ENCODE peak calls at places on chromosomes 12 and 14, in eight cellular contexts. One of them, this sample, is unnamed.
A peak's percentile ranks its signal among the peaks of the same experiment; 100 is the strongest.

GRCh38 chr14:100025111-100025510 is 40.1 kb upstream of the EVL start:
- DNase-seq in uterus: no peak
- DNase-seq in HepG2: peak; percentile 35
- DNase-seq in pulmonary artery endothelial cell: no peak
- DNase-seq in WERI-Rb-1: peak; percentile 64
- DNase-seq in amniotic epithelial cell: peak; percentile 68
- DNase-seq in stimulated activated CD4-positive, alpha-beta T cell treated with anti-CD3 and anti-CD28 coated beads, Interleukin-1b, Interleukin-23, amount 100 ng/mL, for 48 hours: peak; percentile 30
- DNase-seq in ovary: no peak
- DNase-seq in this sample: peak; percentile 25

GRCh38 chr12:75945581-75945980 is 86.0 kb downstream of the PHLDA1 start:
- DNase-seq in pulmonary artery endothelial cell: no peak
- DNase-seq in stimulated activated CD4-positive, alpha-beta T cell treated with anti-CD3 and anti-CD28 coated beads, Interleukin-1b, Interleukin-23, amount 100 ng/mL, for 48 hours: no peak
- DNase-seq in amniotic epithelial cell: peak; percentile 54
- DNase-seq in uterus: no peak
- DNase-seq in HepG2: no peak
- DNase-seq in WERI-Rb-1: no peak
- DNase-seq in ovary: no peak
- DNase-seq in this sample: no peak

GRCh38 chr14:24298892-24299254 is 707 bp downstream of the DHRS1 start:
- DNase-seq in WERI-Rb-1: peak; percentile 33
- DNase-seq in uterus: no peak
- DNase-seq in HepG2: peak; percentile 82
- DNase-seq in ovary: no peak
- DNase-seq in amniotic epithelial cell: peak; percentile 68
- DNase-seq in pulmonary artery endothelial cell: no peak
- DNase-seq in stimulated activated CD4-positive, alpha-beta T cell treated with anti-CD3 and anti-CD28 coated beads, Interleukin-1b, Interleukin-23, amount 100 ng/mL, for 48 hours: peak; percentile 26
- DNase-seq in this sample: no peak

GRCh38 chr12:113688313-113688712 is 216.6 kb upstream of the LHX5 start:
- DNase-seq in stimulated activated CD4-positive, alpha-beta T cell treated with anti-CD3 and anti-CD28 coated beads, Interleukin-1b, Interleukin-23, amount 100 ng/mL, for 48 hours: no peak
- DNase-seq in HepG2: no peak
- DNase-seq in uterus: no peak
- DNase-seq in pulmonary artery endothelial cell: no peak
- DNase-seq in WERI-Rb-1: no peak
- DNase-seq in ovary: no peak
- DNase-seq in amniotic epithelial cell: no peak
- DNase-seq in this sample: no peak

GRCh38 chr12:52243774-52244614 is 11.0 kb downstream of the KRT7 start:
- DNase-seq in ovary: peak; percentile 55
- DNase-seq in WERI-Rb-1: no peak
- DNase-seq in uterus: peak; percentile 67
- DNase-seq in amniotic epithelial cell: peak; percentile 87
- DNase-seq in HepG2: peak; percentile 13
- DNase-seq in pulmonary artery endothelial cell: peak; percentile 43
- DNase-seq in stimulated activated CD4-positive, alpha-beta T cell treated with anti-CD3 and anti-CD28 coated beads, Interleukin-1b, Interleukin-23, amount 100 ng/mL, for 48 hours: peak; percentile 80
- DNase-seq in this sample: peak; percentile 74

GRCh38 chr12:47878293-47878917 is 26.4 kb downstream of the VDR start:
- DNase-seq in pulmonary artery endothelial cell: no peak
- DNase-seq in stimulated activated CD4-positive, alpha-beta T cell treated with anti-CD3 and anti-CD28 coated beads, Interleukin-1b, Interleukin-23, amount 100 ng/mL, for 48 hours: no peak
- DNase-seq in HepG2: no peak
- DNase-seq in uterus: no peak
- DNase-seq in ovary: no peak
- DNase-seq in amniotic epithelial cell: no peak
- DNase-seq in WERI-Rb-1: no peak
- DNase-seq in this sample: no peak

GRCh38 chr14:80456200-80456599 is 244.9 kb upstream of the DIO2 start:
- DNase-seq in ovary: no peak
- DNase-seq in uterus: no peak
- DNase-seq in HepG2: no peak
- DNase-seq in stimulated activated CD4-positive, alpha-beta T cell treated with anti-CD3 and anti-CD28 coated beads, Interleukin-1b, Interleukin-23, amount 100 ng/mL, for 48 hours: no peak
- DNase-seq in WERI-Rb-1: no peak
- DNase-seq in pulmonary artery endothelial cell: no peak
- DNase-seq in amniotic epithelial cell: peak; percentile 37
- DNase-seq in this sample: no peak

GRCh38 chr14:105147701-105148603 is 20.6 kb downstream of the JAG2 start:
- DNase-seq in pulmonary artery endothelial cell: no peak
- DNase-seq in HepG2: no peak
- DNase-seq in stimulated activated CD4-positive, alpha-beta T cell treated with anti-CD3 and anti-CD28 coated beads, Interleukin-1b, Interleukin-23, amount 100 ng/mL, for 48 hours: peak; percentile 1
- DNase-seq in ovary: peak; percentile 16
- DNase-seq in WERI-Rb-1: peak; percentile 10
- DNase-seq in amniotic epithelial cell: no peak
- DNase-seq in uterus: no peak
- DNase-seq in this sample: no peak

GRCh38 chr12:85676816-85677749 is 159.1 kb downstream of the RASSF9 start:
- DNase-seq in pulmonary artery endothelial cell: no peak
- DNase-seq in amniotic epithelial cell: no peak
- DNase-seq in uterus: no peak
- DNase-seq in HepG2: no peak
- DNase-seq in stimulated activated CD4-positive, alpha-beta T cell treated with anti-CD3 and anti-CD28 coated beads, Interleukin-1b, Interleukin-23, amount 100 ng/mL, for 48 hours: no peak
- DNase-seq in ovary: no peak
- DNase-seq in WERI-Rb-1: no peak
- DNase-seq in this sample: no peak

GRCh38 chr12:31220633-31221565 is 105.1 kb downstream of the SINHCAF start:
- DNase-seq in amniotic epithelial cell: peak; percentile 96
- DNase-seq in pulmonary artery endothelial cell: no peak
- DNase-seq in uterus: no peak
- DNase-seq in stimulated activated CD4-positive, alpha-beta T cell treated with anti-CD3 and anti-CD28 coated beads, Interleukin-1b, Interleukin-23, amount 100 ng/mL, for 48 hours: no peak
- DNase-seq in HepG2: no peak
- DNase-seq in WERI-Rb-1: peak; percentile 39
- DNase-seq in ovary: no peak
- DNase-seq in this sample: no peak

GRCh38 chr12:75878382-75878720 is 153.2 kb downstream of the PHLDA1 start:
- DNase-seq in ovary: peak; percentile 25
- DNase-seq in HepG2: no peak
- DNase-seq in stimulated activated CD4-positive, alpha-beta T cell treated with anti-CD3 and anti-CD28 coated beads, Interleukin-1b, Interleukin-23, amount 100 ng/mL, for 48 hours: no peak
- DNase-seq in pulmonary artery endothelial cell: no peak
- DNase-seq in amniotic epithelial cell: peak; percentile 69
- DNase-seq in WERI-Rb-1: peak; percentile 32
- DNase-seq in uterus: no peak
- DNase-seq in this sample: no peak

GRCh38 chr12:122127839-122128238 is 46.2 kb downstream of the IL31 start:
- DNase-seq in uterus: no peak
- DNase-seq in WERI-Rb-1: no peak
- DNase-seq in pulmonary artery endothelial cell: no peak
- DNase-seq in amniotic epithelial cell: no peak
- DNase-seq in ovary: no peak
- DNase-seq in HepG2: no peak
- DNase-seq in stimulated activated CD4-positive, alpha-beta T cell treated with anti-CD3 and anti-CD28 coated beads, Interleukin-1b, Interleukin-23, amount 100 ng/mL, for 48 hours: no peak
- DNase-seq in this sample: no peak

GRCh38 chr12:1660304-1661187 is 30.3 kb upstream of the ADIPOR2 start:
- DNase-seq in HepG2: peak; percentile 55
- DNase-seq in amniotic epithelial cell: peak; percentile 38
- DNase-seq in uterus: peak; percentile 35
- DNase-seq in ovary: peak; percentile 77
- DNase-seq in stimulated activated CD4-positive, alpha-beta T cell treated with anti-CD3 and anti-CD28 coated beads, Interleukin-1b, Interleukin-23, amount 100 ng/mL, for 48 hours: peak; percentile 59
- DNase-seq in WERI-Rb-1: no peak
- DNase-seq in pulmonary artery endothelial cell: peak; percentile 15
- DNase-seq in this sample: no peak

GRCh38 chr12:29710104-29710503 is 73.6 kb downstream of the TMTC1 start:
- DNase-seq in ovary: peak; percentile 21
- DNase-seq in pulmonary artery endothelial cell: no peak
- DNase-seq in stimulated activated CD4-positive, alpha-beta T cell treated with anti-CD3 and anti-CD28 coated beads, Interleukin-1b, Interleukin-23, amount 100 ng/mL, for 48 hours: no peak
- DNase-seq in uterus: no peak
- DNase-seq in WERI-Rb-1: no peak
- DNase-seq in amniotic epithelial cell: no peak
- DNase-seq in HepG2: no peak
- DNase-seq in this sample: no peak

GRCh38 chr12:127435439-127435838 is 831.5 kb upstream of the TMEM132C start:
- DNase-seq in HepG2: no peak
- DNase-seq in WERI-Rb-1: no peak
- DNase-seq in pulmonary artery endothelial cell: no peak
- DNase-seq in uterus: no peak
- DNase-seq in amniotic epithelial cell: no peak
- DNase-seq in ovary: no peak
- DNase-seq in stimulated activated CD4-positive, alpha-beta T cell treated with anti-CD3 and anti-CD28 coated beads, Interleukin-1b, Interleukin-23, amount 100 ng/mL, for 48 hours: no peak
- DNase-seq in this sample: no peak

GRCh38 chr12:66119229-66119869 is 11.2 kb downstream of the LLPH start:
- DNase-seq in pulmonary artery endothelial cell: no peak
- DNase-seq in HepG2: no peak
- DNase-seq in amniotic epithelial cell: no peak
- DNase-seq in uterus: no peak
- DNase-seq in ovary: no peak
- DNase-seq in stimulated activated CD4-positive, alpha-beta T cell treated with anti-CD3 and anti-CD28 coated beads, Interleukin-1b, Interleukin-23, amount 100 ng/mL, for 48 hours: no peak
- DNase-seq in WERI-Rb-1: no peak
- DNase-seq in this sample: no peak

GRCh38 chr14:61379639-61380184 is 58.3 kb downstream of the PRKCH start:
- DNase-seq in amniotic epithelial cell: no peak
- DNase-seq in uterus: no peak
- DNase-seq in HepG2: no peak
- DNase-seq in ovary: no peak
- DNase-seq in pulmonary artery endothelial cell: no peak
- DNase-seq in WERI-Rb-1: no peak
- DNase-seq in stimulated activated CD4-positive, alpha-beta T cell treated with anti-CD3 and anti-CD28 coated beads, Interleukin-1b, Interleukin-23, amount 100 ng/mL, for 48 hours: no peak
- DNase-seq in this sample: no peak

GRCh38 chr14:49768301-49769121 is 558 bp downstream of the KLHDC2 start:
- DNase-seq in ovary: peak; percentile 52
- DNase-seq in WERI-Rb-1: peak; percentile 49
- DNase-seq in amniotic epithelial cell: peak; percentile 64
- DNase-seq in pulmonary artery endothelial cell: no peak
- DNase-seq in uterus: peak; percentile 27
- DNase-seq in stimulated activated CD4-positive, alpha-beta T cell treated with anti-CD3 and anti-CD28 coated beads, Interleukin-1b, Interleukin-23, amount 100 ng/mL, for 48 hours: peak; percentile 86
- DNase-seq in HepG2: peak; percentile 70
- DNase-seq in this sample: peak; percentile 30

GRCh38 chr12:54126696-54127537 is 61.9 kb downstream of the SMUG1 start:
- DNase-seq in ovary: peak; percentile 87
- DNase-seq in pulmonary artery endothelial cell: no peak
- DNase-seq in amniotic epithelial cell: no peak
- DNase-seq in HepG2: no peak
- DNase-seq in stimulated activated CD4-positive, alpha-beta T cell treated with anti-CD3 and anti-CD28 coated beads, Interleukin-1b, Interleukin-23, amount 100 ng/mL, for 48 hours: no peak
- DNase-seq in WERI-Rb-1: peak; percentile 74
- DNase-seq in uterus: peak; percentile 79
- DNase-seq in this sample: no peak

GRCh38 chr12:116015525-116015924 is 262.0 kb downstream of the MED13L start:
- DNase-seq in WERI-Rb-1: no peak
- DNase-seq in ovary: no peak
- DNase-seq in uterus: no peak
- DNase-seq in HepG2: peak; percentile 21
- DNase-seq in stimulated activated CD4-positive, alpha-beta T cell treated with anti-CD3 and anti-CD28 coated beads, Interleukin-1b, Interleukin-23, amount 100 ng/mL, for 48 hours: no peak
- DNase-seq in pulmonary artery endothelial cell: peak; percentile 22
- DNase-seq in amniotic epithelial cell: peak; percentile 66
- DNase-seq in this sample: no peak

GRCh38 chr12:108008163-108008562 is 120.9 kb upstream of the WSCD2 start:
- DNase-seq in ovary: no peak
- DNase-seq in HepG2: no peak
- DNase-seq in amniotic epithelial cell: no peak
- DNase-seq in pulmonary artery endothelial cell: no peak
- DNase-seq in WERI-Rb-1: no peak
- DNase-seq in stimulated activated CD4-positive, alpha-beta T cell treated with anti-CD3 and anti-CD28 coated beads, Interleukin-1b, Interleukin-23, amount 100 ng/mL, for 48 hours: no peak
- DNase-seq in uterus: no peak
- DNase-seq in this sample: no peak

GRCh38 chr12:97306121-97306520 is 156.5 kb upstream of the RMST start:
- DNase-seq in WERI-Rb-1: no peak
- DNase-seq in amniotic epithelial cell: no peak
- DNase-seq in pulmonary artery endothelial cell: no peak
- DNase-seq in HepG2: no peak
- DNase-seq in uterus: no peak
- DNase-seq in ovary: no peak
- DNase-seq in stimulated activated CD4-positive, alpha-beta T cell treated with anti-CD3 and anti-CD28 coated beads, Interleukin-1b, Interleukin-23, amount 100 ng/mL, for 48 hours: no peak
- DNase-seq in this sample: no peak

GRCh38 chr12:49019435-49020317 is 1.1 kb upstream of the PRKAG1 start:
- DNase-seq in stimulated activated CD4-positive, alpha-beta T cell treated with anti-CD3 and anti-CD28 coated beads, Interleukin-1b, Interleukin-23, amount 100 ng/mL, for 48 hours: peak; percentile 28
- DNase-seq in WERI-Rb-1: peak; percentile 61
- DNase-seq in ovary: no peak
- DNase-seq in uterus: no peak
- DNase-seq in amniotic epithelial cell: peak; percentile 33
- DNase-seq in pulmonary artery endothelial cell: no peak
- DNase-seq in HepG2: peak; percentile 39
- DNase-seq in this sample: peak; percentile 71

GRCh38 chr14:55850803-55851202 is 267.4 kb upstream of the PELI2 start:
- DNase-seq in HepG2: no peak
- DNase-seq in pulmonary artery endothelial cell: no peak
- DNase-seq in ovary: no peak
- DNase-seq in uterus: no peak
- DNase-seq in stimulated activated CD4-positive, alpha-beta T cell treated with anti-CD3 and anti-CD28 coated beads, Interleukin-1b, Interleukin-23, amount 100 ng/mL, for 48 hours: no peak
- DNase-seq in amniotic epithelial cell: peak; percentile 68
- DNase-seq in WERI-Rb-1: no peak
- DNase-seq in this sample: no peak

GRCh38 chr14:93984987-93985410 is 8.6 kb upstream of the ASB2 start:
- DNase-seq in HepG2: peak; percentile 77
- DNase-seq in ovary: no peak
- DNase-seq in uterus: peak; percentile 51
- DNase-seq in amniotic epithelial cell: peak; percentile 90
- DNase-seq in pulmonary artery endothelial cell: no peak
- DNase-seq in stimulated activated CD4-positive, alpha-beta T cell treated with anti-CD3 and anti-CD28 coated beads, Interleukin-1b, Interleukin-23, amount 100 ng/mL, for 48 hours: no peak
- DNase-seq in WERI-Rb-1: peak; percentile 47
- DNase-seq in this sample: no peak

GRCh38 chr14:23469906-23470403 is 452 bp downstream of the NGDN start:
- DNase-seq in pulmonary artery endothelial cell: no peak
- DNase-seq in uterus: no peak
- DNase-seq in WERI-Rb-1: no peak
- DNase-seq in ovary: no peak
- DNase-seq in HepG2: no peak
- DNase-seq in amniotic epithelial cell: no peak
- DNase-seq in stimulated activated CD4-positive, alpha-beta T cell treated with anti-CD3 and anti-CD28 coated beads, Interleukin-1b, Interleukin-23, amount 100 ng/mL, for 48 hours: no peak
- DNase-seq in this sample: no peak

GRCh38 chr14:49857427-49858003 is 4.9 kb upstream of the NEMF start:
- DNase-seq in WERI-Rb-1: no peak
- DNase-seq in ovary: no peak
- DNase-seq in stimulated activated CD4-positive, alpha-beta T cell treated with anti-CD3 and anti-CD28 coated beads, Interleukin-1b, Interleukin-23, amount 100 ng/mL, for 48 hours: no peak
- DNase-seq in HepG2: no peak
- DNase-seq in amniotic epithelial cell: no peak
- DNase-seq in uterus: no peak
- DNase-seq in pulmonary artery endothelial cell: no peak
- DNase-seq in this sample: no peak

GRCh38 chr14:89702151-89702936 is 252.2 kb downstream of the EFCAB11 start:
- DNase-seq in HepG2: no peak
- DNase-seq in stimulated activated CD4-positive, alpha-beta T cell treated with anti-CD3 and anti-CD28 coated beads, Interleukin-1b, Interleukin-23, amount 100 ng/mL, for 48 hours: no peak
- DNase-seq in amniotic epithelial cell: peak; percentile 20
- DNase-seq in ovary: peak; percentile 47
- DNase-seq in WERI-Rb-1: no peak
- DNase-seq in uterus: peak; percentile 54
- DNase-seq in pulmonary artery endothelial cell: no peak
- DNase-seq in this sample: no peak

GRCh38 chr12:95277139-95277538 is 59.5 kb downstream of the VEZT start:
- DNase-seq in WERI-Rb-1: no peak
- DNase-seq in uterus: no peak
- DNase-seq in pulmonary artery endothelial cell: peak; percentile 75
- DNase-seq in stimulated activated CD4-positive, alpha-beta T cell treated with anti-CD3 and anti-CD28 coated beads, Interleukin-1b, Interleukin-23, amount 100 ng/mL, for 48 hours: no peak
- DNase-seq in HepG2: no peak
- DNase-seq in ovary: no peak
- DNase-seq in amniotic epithelial cell: peak; percentile 72
- DNase-seq in this sample: no peak

GRCh38 chr14:72126091-72126490 is 193.9 kb downstream of the RGS6 start:
- DNase-seq in HepG2: no peak
- DNase-seq in uterus: no peak
- DNase-seq in pulmonary artery endothelial cell: no peak
- DNase-seq in amniotic epithelial cell: no peak
- DNase-seq in ovary: no peak
- DNase-seq in stimulated activated CD4-positive, alpha-beta T cell treated with anti-CD3 and anti-CD28 coated beads, Interleukin-1b, Interleukin-23, amount 100 ng/mL, for 48 hours: no peak
- DNase-seq in WERI-Rb-1: no peak
- DNase-seq in this sample: no peak

GRCh38 chr12:113030875-113031525 is 25.5 kb upstream of the DTX1 start:
- DNase-seq in amniotic epithelial cell: peak; percentile 52
- DNase-seq in HepG2: peak; percentile 45
- DNase-seq in ovary: peak; percentile 15
- DNase-seq in pulmonary artery endothelial cell: no peak
- DNase-seq in uterus: no peak
- DNase-seq in WERI-Rb-1: peak; percentile 68
- DNase-seq in stimulated activated CD4-positive, alpha-beta T cell treated with anti-CD3 and anti-CD28 coated beads, Interleukin-1b, Interleukin-23, amount 100 ng/mL, for 48 hours: no peak
- DNase-seq in this sample: peak; percentile 36

GRCh38 chr12:119683413-119683812 is 15.5 kb downstream of the PRKAB1 start:
- DNase-seq in uterus: no peak
- DNase-seq in pulmonary artery endothelial cell: no peak
- DNase-seq in WERI-Rb-1: no peak
- DNase-seq in ovary: no peak
- DNase-seq in stimulated activated CD4-positive, alpha-beta T cell treated with anti-CD3 and anti-CD28 coated beads, Interleukin-1b, Interleukin-23, amount 100 ng/mL, for 48 hours: no peak
- DNase-seq in amniotic epithelial cell: no peak
- DNase-seq in HepG2: no peak
- DNase-seq in this sample: no peak